ENCODE peak calls at places on chromosomes 6 and 20, in ten cellular contexts. One of them, this sample, is unnamed.
A peak's percentile ranks its signal among the peaks of the same experiment; 100 is the strongest.

GRCh38 chr6:28458577-28458976 is 15.3 kb upstream of the ZSCAN23 start:
- DNase-seq in fibroblast of lung: no peak
- DNase-seq in bronchial epithelial cell: no peak
- DNase-seq in brain microvascular endothelial cell: no peak
- DNase-seq in fibroblast of mammary gland: no peak
- DNase-seq in fibroblast of pulmonary artery: no peak
- DNase-seq in neuronal stem cell: no peak
- DNase-seq in endodermal cell: no peak
- DNase-seq in adrenal gland: no peak
- DNase-seq in ovary: no peak
- DNase-seq in this sample: no peak

GRCh38 chr20:19949195-19949867 is 67.8 kb upstream of the NAA20 start:
- DNase-seq in fibroblast of lung: no peak
- DNase-seq in ovary: no peak
- DNase-seq in bronchial epithelial cell: no peak
- DNase-seq in brain microvascular endothelial cell: no peak
- DNase-seq in endodermal cell: no peak
- DNase-seq in neuronal stem cell: no peak
- DNase-seq in fibroblast of pulmonary artery: no peak
- DNase-seq in adrenal gland: no peak
- DNase-seq in fibroblast of mammary gland: no peak
- DNase-seq in this sample: no peak

GRCh38 chr6:89976141-89977020 is 82.1 kb downstream of the GJA10 start:
- DNase-seq in fibroblast of lung: no peak
- DNase-seq in fibroblast of mammary gland: no peak
- DNase-seq in fibroblast of pulmonary artery: no peak
- DNase-seq in neuronal stem cell: no peak
- DNase-seq in brain microvascular endothelial cell: no peak
- DNase-seq in bronchial epithelial cell: no peak
- DNase-seq in adrenal gland: no peak
- DNase-seq in endodermal cell: no peak
- DNase-seq in ovary: no peak
- DNase-seq in this sample: no peak

GRCh38 chr6:122799140-122799539 is 10.1 kb downstream of the SMPDL3A start:
- DNase-seq in neuronal stem cell: no peak
- DNase-seq in endodermal cell: no peak
- DNase-seq in adrenal gland: no peak
- DNase-seq in ovary: no peak
- DNase-seq in fibroblast of lung: no peak
- DNase-seq in bronchial epithelial cell: peak; percentile 23
- DNase-seq in brain microvascular endothelial cell: no peak
- DNase-seq in fibroblast of pulmonary artery: no peak
- DNase-seq in fibroblast of mammary gland: no peak
- DNase-seq in this sample: no peak

GRCh38 chr20:46720019-46720418 is 10.6 kb downstream of the SLC2A10 start:
- DNase-seq in fibroblast of pulmonary artery: no peak
- DNase-seq in neuronal stem cell: no peak
- DNase-seq in endodermal cell: no peak
- DNase-seq in fibroblast of lung: no peak
- DNase-seq in brain microvascular endothelial cell: no peak
- DNase-seq in fibroblast of mammary gland: no peak
- DNase-seq in ovary: no peak
- DNase-seq in bronchial epithelial cell: no peak
- DNase-seq in adrenal gland: no peak
- DNase-seq in this sample: no peak

GRCh38 chr6:156685823-156686428 is 91.3 kb upstream of the ARID1B start:
- DNase-seq in adrenal gland: no peak
- DNase-seq in endodermal cell: no peak
- DNase-seq in fibroblast of pulmonary artery: no peak
- DNase-seq in brain microvascular endothelial cell: no peak
- DNase-seq in neuronal stem cell: no peak
- DNase-seq in fibroblast of mammary gland: no peak
- DNase-seq in bronchial epithelial cell: no peak
- DNase-seq in fibroblast of lung: no peak
- DNase-seq in ovary: no peak
- DNase-seq in this sample: no peak

GRCh38 chr6:56475736-56476457 is 166.8 kb downstream of the DST start:
- DNase-seq in neuronal stem cell: no peak
- DNase-seq in adrenal gland: peak; percentile 89
- DNase-seq in bronchial epithelial cell: no peak
- DNase-seq in fibroblast of pulmonary artery: peak; percentile 54
- DNase-seq in endodermal cell: no peak
- DNase-seq in fibroblast of mammary gland: no peak
- DNase-seq in brain microvascular endothelial cell: peak; percentile 50
- DNase-seq in fibroblast of lung: peak; percentile 55
- DNase-seq in ovary: no peak
- DNase-seq in this sample: peak; percentile 36

GRCh38 chr6:81228912-81229540 is 523.5 kb downstream of the TENT5A start:
- DNase-seq in neuronal stem cell: no peak
- DNase-seq in brain microvascular endothelial cell: peak; percentile 53
- DNase-seq in endodermal cell: no peak
- DNase-seq in adrenal gland: no peak
- DNase-seq in fibroblast of lung: peak; percentile 77
- DNase-seq in ovary: no peak
- DNase-seq in bronchial epithelial cell: peak; percentile 2
- DNase-seq in fibroblast of mammary gland: peak; percentile 55
- DNase-seq in fibroblast of pulmonary artery: peak; percentile 81
- DNase-seq in this sample: peak; percentile 77

GRCh38 chr20:54234991-54235390 is 27.1 kb downstream of the PFDN4 start:
- DNase-seq in fibroblast of lung: no peak
- DNase-seq in neuronal stem cell: no peak
- DNase-seq in endodermal cell: no peak
- DNase-seq in adrenal gland: no peak
- DNase-seq in fibroblast of pulmonary artery: no peak
- DNase-seq in brain microvascular endothelial cell: no peak
- DNase-seq in ovary: no peak
- DNase-seq in bronchial epithelial cell: no peak
- DNase-seq in fibroblast of mammary gland: no peak
- DNase-seq in this sample: no peak

DNA sequence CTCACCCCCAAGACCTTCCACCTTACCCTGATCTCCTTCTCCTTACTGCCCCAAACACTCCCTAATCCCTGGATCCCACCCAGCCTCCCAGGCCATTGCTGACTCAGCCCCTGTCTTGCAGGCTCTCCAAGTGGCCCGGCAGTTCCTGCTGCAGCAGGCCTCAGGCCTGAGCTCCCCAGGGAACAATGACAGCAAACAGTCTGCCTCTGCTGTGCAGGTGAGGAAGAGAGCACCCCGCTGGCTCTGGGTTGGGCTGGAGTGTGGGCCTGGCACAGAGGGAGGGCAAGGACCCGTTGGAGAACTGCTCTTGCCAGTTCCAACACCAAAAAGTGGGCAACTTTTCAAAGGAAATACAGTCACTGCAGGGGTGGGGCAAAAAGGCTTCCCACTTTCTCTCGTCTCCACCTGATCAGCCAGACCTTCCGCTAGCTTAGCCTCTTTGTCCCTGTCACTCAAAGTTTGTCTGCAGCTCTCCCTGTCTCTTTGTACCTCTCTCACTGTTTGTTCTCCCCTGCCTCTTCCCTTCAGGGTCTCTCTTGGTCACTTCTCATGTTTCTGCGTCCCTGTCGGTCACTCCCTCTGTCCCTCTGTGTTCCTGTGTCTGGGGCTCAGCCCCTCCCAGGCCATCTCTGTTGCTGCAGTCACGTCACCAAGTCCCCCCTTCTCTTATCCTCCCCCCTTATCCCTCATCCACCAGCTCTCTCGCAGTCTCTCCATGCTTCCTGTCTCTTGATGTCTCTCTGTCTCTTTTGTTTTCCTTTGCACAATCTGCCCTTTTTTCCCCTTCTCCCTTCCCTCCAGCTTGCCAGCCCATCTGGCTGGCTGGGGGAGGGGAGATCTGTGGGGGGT is 31.9 kb downstream of the FOXP4 start:
- DNase-seq in ovary: no peak
- DNase-seq in neuronal stem cell: peak; percentile 89
- DNase-seq in fibroblast of lung: peak; percentile 57
- DNase-seq in adrenal gland: no peak
- DNase-seq in bronchial epithelial cell: peak; percentile 67
- DNase-seq in endodermal cell: peak; percentile 88
- DNase-seq in brain microvascular endothelial cell: no peak
- DNase-seq in fibroblast of pulmonary artery: peak; percentile 37
- DNase-seq in fibroblast of mammary gland: peak; percentile 51
- DNase-seq in this sample: peak; percentile 47
- H3K4me3 ChIP-seq in ovary: no peak overlapping the region
- H3K4me3 ChIP-seq in neuronal stem cell: no peak overlapping the region
- H3K4me3 ChIP-seq in fibroblast of lung: no peak overlapping the region
- H3K4me3 ChIP-seq in adrenal gland: no peak overlapping the region
- H3K4me3 ChIP-seq in bronchial epithelial cell: no peak overlapping the region
- H3K4me3 ChIP-seq in endodermal cell: peak overlapping the region; percentile 46
- H3K4me3 ChIP-seq in brain microvascular endothelial cell: no peak overlapping the region
- H3K4me3 ChIP-seq in fibroblast of pulmonary artery: no peak overlapping the region
- H3K4me3 ChIP-seq in fibroblast of mammary gland: no peak overlapping the region
- H3K4me3 ChIP-seq in this sample: no peak overlapping the region

DNA sequence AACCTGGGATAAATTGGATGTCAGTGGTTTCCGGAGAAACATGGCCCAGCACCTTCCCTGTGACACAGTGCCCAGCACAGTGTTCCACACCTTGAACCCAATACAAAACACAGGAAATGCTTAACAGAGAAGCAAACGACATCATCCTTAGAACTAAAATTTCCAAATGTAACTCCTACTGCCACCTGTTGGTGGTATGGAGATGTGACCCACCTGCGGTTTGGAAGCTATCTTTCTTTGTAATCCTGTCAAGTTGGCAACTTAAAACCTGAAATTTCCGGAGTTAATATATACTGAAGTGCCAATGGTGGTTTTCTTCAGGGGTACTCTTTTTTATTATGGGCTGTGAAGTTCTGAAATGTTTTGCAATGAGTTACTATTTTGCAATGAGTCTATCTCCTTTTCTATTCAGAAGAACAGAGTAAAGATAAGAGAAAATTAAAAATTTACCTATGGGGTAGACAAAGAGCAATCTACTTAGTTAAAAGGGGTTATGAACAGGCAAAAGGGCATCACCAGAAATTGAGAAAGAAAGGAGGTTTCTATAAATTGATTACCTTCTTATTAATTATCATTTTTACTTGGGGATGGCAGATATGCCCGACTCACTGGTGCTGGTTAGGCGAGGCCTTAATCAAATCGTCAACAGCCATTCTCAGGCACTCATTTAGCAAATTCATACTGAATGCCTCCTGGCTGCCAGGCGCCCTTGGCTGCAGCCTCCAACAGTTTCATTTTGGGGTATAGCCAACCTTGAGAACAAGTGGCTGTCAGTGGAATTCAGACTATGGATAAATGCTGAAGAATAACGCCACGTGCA is 658.6 kb downstream of the PTPRT start:
- DNase-seq in fibroblast of lung: no peak
- DNase-seq in brain microvascular endothelial cell: no peak
- DNase-seq in fibroblast of mammary gland: peak; percentile 4
- DNase-seq in ovary: no peak
- DNase-seq in bronchial epithelial cell: peak; percentile 7
- DNase-seq in fibroblast of pulmonary artery: peak; percentile 3
- DNase-seq in adrenal gland: peak; percentile 56
- DNase-seq in endodermal cell: peak; percentile 62
- DNase-seq in neuronal stem cell: peak; percentile 26
- DNase-seq in this sample: no peak
- H3K4me3 ChIP-seq in fibroblast of lung: no peak overlapping the region
- H3K4me3 ChIP-seq in brain microvascular endothelial cell: no peak overlapping the region
- H3K4me3 ChIP-seq in fibroblast of mammary gland: no peak overlapping the region
- H3K4me3 ChIP-seq in ovary: no peak overlapping the region
- H3K4me3 ChIP-seq in bronchial epithelial cell: no peak overlapping the region
- H3K4me3 ChIP-seq in fibroblast of pulmonary artery: no peak overlapping the region
- H3K4me3 ChIP-seq in adrenal gland: no peak overlapping the region
- H3K4me3 ChIP-seq in endodermal cell: no peak overlapping the region
- H3K4me3 ChIP-seq in neuronal stem cell: no peak overlapping the region
- H3K4me3 ChIP-seq in this sample: no peak overlapping the region

GRCh38 chr20:3161316-3162079 is 1.8 kb upstream of the FASTKD5 start:
- DNase-seq in endodermal cell: peak; percentile 51
- DNase-seq in fibroblast of lung: no peak
- DNase-seq in fibroblast of pulmonary artery: no peak
- DNase-seq in neuronal stem cell: no peak
- DNase-seq in adrenal gland: peak; percentile 49
- DNase-seq in brain microvascular endothelial cell: no peak
- DNase-seq in fibroblast of mammary gland: no peak
- DNase-seq in ovary: no peak
- DNase-seq in bronchial epithelial cell: no peak
- DNase-seq in this sample: no peak

GRCh38 chr20:3158968-3159431 is 665 bp downstream of the FASTKD5 start:
- DNase-seq in bronchial epithelial cell: no peak
- DNase-seq in neuronal stem cell: no peak
- DNase-seq in brain microvascular endothelial cell: peak; percentile 5
- DNase-seq in endodermal cell: no peak
- DNase-seq in adrenal gland: peak; percentile 48
- DNase-seq in ovary: no peak
- DNase-seq in fibroblast of lung: peak; percentile 19
- DNase-seq in fibroblast of mammary gland: peak; percentile 17
- DNase-seq in fibroblast of pulmonary artery: peak; percentile 22
- DNase-seq in this sample: no peak

GRCh38 chr20:3162080-3162611 is 2.5 kb upstream of the FASTKD5 start:
- DNase-seq in brain microvascular endothelial cell: no peak
- DNase-seq in neuronal stem cell: no peak
- DNase-seq in fibroblast of pulmonary artery: no peak
- DNase-seq in adrenal gland: peak; percentile 52
- DNase-seq in endodermal cell: peak; percentile 49
- DNase-seq in ovary: no peak
- DNase-seq in bronchial epithelial cell: no peak
- DNase-seq in fibroblast of mammary gland: no peak
- DNase-seq in fibroblast of lung: no peak
- DNase-seq in this sample: no peak

GRCh38 chr20:3157817-3158216 is 1.8 kb downstream of the FASTKD5 start:
- DNase-seq in adrenal gland: peak; percentile 45
- DNase-seq in brain microvascular endothelial cell: no peak
- DNase-seq in fibroblast of lung: no peak
- DNase-seq in bronchial epithelial cell: no peak
- DNase-seq in neuronal stem cell: no peak
- DNase-seq in fibroblast of mammary gland: no peak
- DNase-seq in endodermal cell: no peak
- DNase-seq in fibroblast of pulmonary artery: no peak
- DNase-seq in ovary: no peak
- DNase-seq in this sample: no peak

DNA sequence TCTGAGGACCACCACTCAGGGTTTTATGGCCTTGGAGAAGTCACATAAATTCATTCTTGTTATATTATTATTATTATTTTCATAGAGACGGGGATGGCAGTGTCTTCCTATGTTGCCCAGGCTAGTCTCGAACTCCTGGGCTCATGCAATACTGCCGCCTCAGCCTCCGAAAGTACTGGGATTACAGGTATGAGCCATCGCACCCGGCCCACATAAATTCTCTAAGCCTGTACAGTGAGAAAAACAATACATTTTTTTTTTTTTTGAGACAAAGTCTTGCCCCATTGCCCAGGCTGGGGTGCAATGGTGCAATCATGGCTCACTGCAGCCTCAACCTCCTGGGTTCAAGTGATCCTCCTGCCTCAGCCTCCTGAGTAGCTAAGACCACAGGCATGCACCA is 753 bp upstream of the FASTKD5 start:
- DNase-seq in neuronal stem cell: no peak
- DNase-seq in adrenal gland: peak; percentile 50
- DNase-seq in fibroblast of mammary gland: no peak
- DNase-seq in fibroblast of lung: no peak
- DNase-seq in ovary: no peak
- DNase-seq in brain microvascular endothelial cell: no peak
- DNase-seq in fibroblast of pulmonary artery: no peak
- DNase-seq in bronchial epithelial cell: no peak
- DNase-seq in endodermal cell: no peak
- DNase-seq in this sample: no peak
- H3K4me3 ChIP-seq in neuronal stem cell: no peak overlapping the region
- H3K4me3 ChIP-seq in adrenal gland: no peak overlapping the region
- H3K4me3 ChIP-seq in fibroblast of mammary gland: no peak overlapping the region
- H3K4me3 ChIP-seq in fibroblast of lung: peak overlapping the region; percentile 98
- H3K4me3 ChIP-seq in ovary: no peak overlapping the region
- H3K4me3 ChIP-seq in brain microvascular endothelial cell: no peak overlapping the region
- H3K4me3 ChIP-seq in fibroblast of pulmonary artery: no peak overlapping the region
- H3K4me3 ChIP-seq in bronchial epithelial cell: no peak overlapping the region
- H3K4me3 ChIP-seq in endodermal cell: no peak overlapping the region
- H3K4me3 ChIP-seq in this sample: peak overlapping the region; percentile 76

GRCh38 chr6:1604991-1605821 is 4.5 kb upstream of the FOXC1 start:
- DNase-seq in fibroblast of pulmonary artery: no peak
- DNase-seq in ovary: no peak
- DNase-seq in fibroblast of mammary gland: no peak
- DNase-seq in fibroblast of lung: no peak
- DNase-seq in bronchial epithelial cell: no peak
- DNase-seq in endodermal cell: peak; percentile 78
- DNase-seq in adrenal gland: no peak
- DNase-seq in neuronal stem cell: no peak
- DNase-seq in brain microvascular endothelial cell: no peak
- DNase-seq in this sample: peak; percentile 7
- H3K4me3 ChIP-seq in fibroblast of pulmonary artery: peak overlapping the region; percentile 45
- H3K4me3 ChIP-seq in ovary: peak overlapping the region; percentile 19
- H3K4me3 ChIP-seq in fibroblast of mammary gland: no peak overlapping the region
- H3K4me3 ChIP-seq in fibroblast of lung: no peak overlapping the region
- H3K4me3 ChIP-seq in bronchial epithelial cell: no peak overlapping the region
- H3K4me3 ChIP-seq in endodermal cell: peak overlapping the region; percentile 81
- H3K4me3 ChIP-seq in adrenal gland: no peak overlapping the region
- H3K4me3 ChIP-seq in neuronal stem cell: peak overlapping the region; percentile 73
- H3K4me3 ChIP-seq in brain microvascular endothelial cell: no peak overlapping the region
- H3K4me3 ChIP-seq in this sample: no peak overlapping the region